ENCODE peak calls at places on chromosome 12, in five cellular contexts. O is body of pancreas, E is WERI-Rb-1, H is lower lobe of right lung, L is A549. U is an unnamed sample. For H3K9me3, the result is how much of the 10 kb centered on the place peaks cover.

GRCh38 chr12:42135264-42135814 is 9.3 kb downstream of the GXYLT1 start:
- DNase-seq in O (no peak), E (no peak), H (no peak), L (no peak), U (no peak)

GRCh38 chr12:124456652-124457152 is 110.7 kb downstream of the NCOR2 start:
- DNase-seq in O (no peak), E (no peak), H (peak), L (no peak), U (peak)

GRCh38 chr12:52179396-52179973 is 12.3 kb downstream of the KRT80 start:
- DNase-seq in O (no peak), E (no peak), H (no peak), L (no peak), U (no peak)

GRCh38 chr12:104257913-104258472 is 42.4 kb downstream of the TXNRD1 start:
- DNase-seq in O (no peak), E (no peak), H (no peak), L (no peak), U (no peak)

GRCh38 chr12:2677142-2677880 is 117.5 kb upstream of the FKBP4 start:
- DNase-seq in O (no peak), E (no peak), H (no peak), L (no peak), U (no peak)

GRCh38 chr12:127774828-127775227 is 492.1 kb upstream of the TMEM132C start:
- DNase-seq in O (no peak), E (no peak), H (no peak), L (no peak), U (no peak)

GRCh38 chr12:108173892-108174291 is 44.8 kb downstream of the WSCD2 start:
- DNase-seq in O (no peak), E (no peak), H (no peak), L (no peak), U (no peak)

GRCh38 chr12:131850856-131851559 is 22.8 kb downstream of the MMP17 start:
- DNase-seq in O (peak), E (no peak), H (no peak), L (peak), U (no peak)

GRCh38 chr12:110903511-110903910 is 16.9 kb downstream of the MYL2 start:
- DNase-seq in O (no peak), E (no peak), H (no peak), L (no peak), U (no peak)

GRCh38 chr12:7498832-7499231 is 4.7 kb downstream of the CD163 start:
- DNase-seq in O (no peak), E (no peak), H (no peak), L (no peak), U (no peak)

GRCh38 chr12:52149651-52150241 is 42.1 kb downstream of the KRT80 start:
- DNase-seq in O (no peak), E (no peak), H (no peak), L (peak), U (no peak)

GRCh38 chr12:104792570-104792969 is 165.5 kb downstream of the SLC41A2 start:
- DNase-seq in O (peak), E (no peak), H (no peak), L (peak), U (no peak)

GRCh38 chr12:84497819-84498218 is 414.8 kb downstream of the SLC6A15 start:
- DNase-seq in O (no peak), E (no peak), H (no peak), L (peak), U (no peak)

GRCh38 chr12:50598321-50598862 is 93.6 kb downstream of the DIP2B start:
- DNase-seq in O (no peak), E (no peak), H (no peak), L (no peak), U (no peak)

GRCh38 chr12:10771132-10771733 is 31.2 kb downstream of the TAS2R7 start:
- DNase-seq in O (no peak), E (no peak), H (no peak), L (peak), U (peak)

GRCh38 chr12:52390739-52391617 is 5.5 kb upstream of the KRT84 start:
- DNase-seq in O (no peak), E (no peak), H (no peak), L (peak), U (no peak)

GRCh38 chr12:105240233-105240632 is 4.3 kb upstream of the APPL2 start:
- DNase-seq in O (no peak), E (no peak), H (no peak), L (no peak), U (no peak)

GRCh38 chr12:107906719-107907118 is 132.2 kb downstream of the ASCL4 start:
- DNase-seq in O (no peak), E (no peak), H (no peak), L (no peak), U (no peak)

GRCh38 chr12:53049582-53050318 is at the start of gene TNS2:
- DNase-seq in O (peak), E (peak), H (peak), L (peak), U (no peak)

GRCh38 chr12:116919247-116919671 is 8.5 kb downstream of the FBXW8 start:
- DNase-seq in O (no peak), E (peak), H (no peak), L (no peak), U (no peak)

GRCh38 chr12:122183588-122183940 is 641 bp downstream of the LRRC43 start:
- DNase-seq in O (no peak), E (no peak), H (no peak), L (no peak), U (no peak)

GRCh38 chr12:42704810-42705401 is 115.4 kb upstream of the PRICKLE1 start:
- DNase-seq in O (no peak), E (no peak), H (no peak), L (no peak), U (peak)

GRCh38 chr12:12091977-12092663 is 21.4 kb downstream of the BCL2L14 start:
- DNase-seq in O (peak), E (no peak), H (no peak), L (no peak), U (no peak)

GRCh38 chr12:38736821-38737220 is 168.6 kb downstream of the CPNE8 start:
- DNase-seq in O (no peak), E (no peak), H (no peak), L (no peak), U (no peak)

GRCh38 chr12:119902084-119902509 is 25.0 kb upstream of the CIT start:
- DNase-seq in O (peak), E (peak), H (peak), L (peak), U (peak)

GRCh38 chr12:88501976-88502938 is 78.0 kb downstream of the KITLG start:
- DNase-seq in O (no peak), E (no peak), H (no peak), L (no peak), U (no peak)

GRCh38 chr12:19872745-19873144 is 433.5 kb downstream of the AEBP2 start:
- DNase-seq in O (no peak), E (no peak), H (no peak), L (no peak), U (no peak)

GRCh38 chr12:98828802-98829600 is 183.9 kb downstream of the APAF1 start:
- DNase-seq in O (no peak), E (no peak), H (no peak), L (peak), U (no peak)

GRCh38 chr12:21656931-21657335 is 709 bp downstream of the LDHB start:
- DNase-seq in O (peak), E (peak), H (no peak), L (peak), U (peak)

GRCh38 chr12:18079541-18080230 is 10.3 kb downstream of the RERGL start:
- DNase-seq in O (no peak), E (no peak), H (no peak), L (no peak), U (no peak)

GRCh38 chr12:112538740-112539139 is 120.0 kb downstream of the PTPN11 start:
- DNase-seq in O (no peak), E (no peak), H (no peak), L (no peak), U (no peak)

DNA sequence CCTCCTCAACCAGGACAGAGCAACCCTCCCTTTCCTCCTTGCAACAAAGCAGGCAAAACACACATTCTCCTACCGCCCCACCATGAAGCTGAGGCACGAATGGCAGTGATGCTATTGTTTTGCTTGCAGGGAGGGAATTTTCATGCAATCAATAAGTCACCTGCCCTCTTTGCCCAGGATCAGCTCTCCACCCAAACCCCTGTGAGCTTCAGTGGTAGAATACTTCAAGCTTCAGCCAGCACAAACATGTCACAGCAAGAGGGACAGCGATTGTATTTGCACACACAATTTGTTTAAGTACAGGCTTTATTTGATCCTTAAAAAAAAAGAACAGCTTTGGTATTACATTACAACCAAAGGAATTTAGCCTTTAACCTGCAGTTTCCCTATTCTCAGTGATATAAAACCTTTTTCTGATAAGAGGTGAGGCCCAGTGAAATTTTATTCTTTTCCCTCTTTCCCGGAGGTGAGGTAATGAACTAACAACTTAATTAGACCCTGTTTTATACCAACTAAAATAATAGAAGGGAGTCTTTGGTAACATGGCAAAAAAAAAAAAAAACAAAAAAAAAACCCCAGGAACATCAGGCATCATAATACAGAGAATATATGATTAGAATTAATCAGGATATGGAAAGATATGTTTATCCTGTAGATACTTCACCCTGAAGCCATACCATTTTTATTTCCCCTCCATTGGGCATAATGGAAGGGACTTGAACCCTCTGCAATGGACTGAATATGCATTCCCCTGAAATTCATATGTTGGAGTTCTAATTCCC is 87.1 kb upstream of the EEA1 start:
- DNase-seq in O (peak), E (no peak), H (no peak), L (no peak), U (no peak)
- H3K27ac ChIP-seq in O (peak), E (no peak), H (no peak), L (no peak), U (no peak)

GRCh38 chr12:14521822-14522221 is 45.9 kb downstream of the PLBD1 start:
- DNase-seq in O (no peak), E (no peak), H (no peak), L (no peak), U (no peak)

GRCh38 chr12:14525964-14526363 is 41.7 kb downstream of the PLBD1 start:
- DNase-seq in O (no peak), E (no peak), H (no peak), L (no peak), U (no peak)
- H3K9me3 ChIP-seq in O (under half), E (under half), H (under half), L (under half), U (under half)

GRCh38 chr12:6423267-6424007 is 21.3 kb upstream of the CD27 start:
- DNase-seq in O (peak), E (peak), H (peak), L (peak), U (peak)

GRCh38 chr12:6424848-6425247 is 19.9 kb upstream of the CD27 start:
- DNase-seq in O (no peak), E (no peak), H (no peak), L (no peak), U (no peak)

GRCh38 chr12:6426882-6427671 is 17.7 kb upstream of the CD27 start:
- DNase-seq in O (no peak), E (no peak), H (no peak), L (no peak), U (peak)

GRCh38 chr12:6425588-6426531 is 18.9 kb upstream of the CD27 start:
- DNase-seq in O (no peak), E (no peak), H (no peak), L (peak), U (no peak)

GRCh38 chr12:6424008-6424347 is 20.8 kb upstream of the CD27 start:
- DNase-seq in O (no peak), E (no peak), H (no peak), L (no peak), U (no peak)
- H3K27ac ChIP-seq in O (peak), E (no peak), H (no peak), L (peak), U (peak)

GRCh38 chr12:96436366-96437295 is 36.4 kb upstream of the CDK17 start:
- DNase-seq in O (no peak), E (no peak), H (no peak), L (no peak), U (no peak)
- H3K9me3 ChIP-seq in O (under half), E (under half), H (under half), L (under half), U (under half)

DNA sequence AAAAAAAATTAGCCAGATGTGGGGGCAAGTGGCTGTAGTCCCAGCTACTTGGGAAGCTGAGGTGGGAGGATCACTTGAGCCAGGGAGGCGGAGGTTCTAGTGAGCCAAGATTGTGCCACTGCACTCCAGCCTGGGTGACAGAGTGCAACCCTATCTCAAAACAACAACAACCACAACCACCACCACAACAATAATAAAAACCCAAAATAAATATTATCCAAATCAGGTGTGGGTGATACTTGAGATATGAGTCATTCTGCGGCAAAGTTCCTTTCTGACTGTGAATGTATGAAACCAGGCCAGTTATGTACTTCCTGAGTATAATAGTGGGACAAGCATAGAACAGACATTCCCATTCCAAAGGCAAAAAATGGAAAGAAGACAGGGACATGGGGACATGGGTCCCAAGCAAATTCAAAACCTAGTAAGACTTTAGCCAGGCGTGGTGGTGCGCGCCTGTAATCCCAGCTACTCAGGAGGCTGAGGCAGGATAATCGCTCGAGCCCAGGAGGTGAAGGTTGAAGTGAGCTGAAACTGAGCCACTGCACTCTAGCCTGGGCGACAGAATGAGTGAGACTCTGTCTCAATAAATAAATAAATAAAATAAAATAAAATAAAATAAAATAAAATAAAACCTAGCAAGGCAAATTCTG is 9.7 kb upstream of the ERC1 start:
- DNase-seq in O (no peak), E (no peak), H (no peak), L (no peak), U (no peak)
- H3K27ac ChIP-seq in O (no peak), E (no peak), H (no peak), L (no peak), U (no peak)

GRCh38 chr12:34405286-34406227 is 383.3 kb downstream of the ALG10 start:
- DNase-seq in O (peak), E (no peak), H (peak), L (no peak), U (no peak)
- H3K9me3 ChIP-seq in O (under half), E (under half), H (half or more), L (under half), U (under half)

DNA sequence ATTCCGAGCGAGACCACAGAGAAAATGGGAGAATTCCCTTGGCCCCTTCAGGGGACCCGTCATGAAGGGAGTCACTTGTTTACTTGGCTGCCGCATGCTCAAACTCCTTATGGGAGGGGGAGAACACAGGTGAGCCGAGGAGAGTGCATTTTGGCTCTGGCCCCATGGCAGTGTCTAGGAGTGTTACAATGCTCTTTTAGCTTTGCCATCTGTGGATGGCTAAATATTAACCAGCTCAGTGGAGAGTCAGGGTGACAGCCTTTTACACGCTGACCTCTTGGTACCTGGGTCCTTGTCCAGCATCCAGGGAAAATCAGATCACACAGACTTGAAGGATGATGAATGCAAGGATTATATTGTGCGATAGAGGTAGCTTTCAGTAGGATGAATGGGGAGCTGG is 146.4 kb upstream of the ATXN7L3B start:
- DNase-seq in O (no peak), E (no peak), H (no peak), L (no peak), U (no peak)
- H3K27ac ChIP-seq in O (no peak), E (no peak), H (no peak), L (no peak), U (no peak)

GRCh38 chr12:132953163-132953425 is 3.0 kb downstream of the ZNF605 start:
- DNase-seq in O (no peak), E (no peak), H (no peak), L (no peak), U (no peak)
- H3K9me3 ChIP-seq in O (under half), E (under half), H (under half), L (half or more), U (under half)

GRCh38 chr12:93140309-93140708 is 211.2 kb upstream of the EEA1 start:
- DNase-seq in O (no peak), E (no peak), H (no peak), L (no peak), U (no peak)
- H3K27ac ChIP-seq in O (no peak), E (no peak), H (no peak), L (no peak), U (no peak)

GRCh38 chr12:130218682-130219081 is 56.4 kb downstream of the FZD10 start:
- DNase-seq in O (no peak), E (no peak), H (no peak), L (no peak), U (no peak)
- H3K9me3 ChIP-seq in O (under half), E (under half), H (under half), L (under half), U (under half)